ENCODE peak calls at places on chromosome 4, in five cellular contexts. W is lower lobe of right lung; F is CD4-positive, alpha-beta T cell; V is hippocampal formation; Y is kidney. Q is an unnamed sample.

GRCh38 chr4:2662598-2662997 is 93.5 kb downstream of the TNIP2 start:
- DNase-seq in W (no peak), F (no peak), V (no peak), Y (no peak), Q (no peak)

GRCh38 chr4:101807351-101807750 is 16.8 kb downstream of the BANK1 start:
- DNase-seq in W (no peak), F (no peak), V (no peak), Y (no peak), Q (no peak)

GRCh38 chr4:25680580-25680979 is 24.9 kb downstream of the SLC34A2 start:
- DNase-seq in W (no peak), F (no peak), V (no peak), Y (peak; percentile 26), Q (no peak)

GRCh38 chr4:56243107-56243506 is 144.2 kb downstream of the AASDH start:
- DNase-seq in W (no peak), F (no peak), V (no peak), Y (no peak), Q (no peak)

GRCh38 chr4:158581161-158581560 is 59.5 kb downstream of the RXFP1 start:
- DNase-seq in W (no peak), F (no peak), V (no peak), Y (no peak), Q (no peak)

GRCh38 chr4:8010618-8011017 is 71.0 kb upstream of the AFAP1 start:
- DNase-seq in W (no peak), F (no peak), V (peak; percentile 80), Y (peak; percentile 87), Q (peak; percentile 50)

GRCh38 chr4:4333265-4333706 is 43.2 kb downstream of the ZBTB49 start:
- DNase-seq in W (peak; percentile 57), F (no peak), V (no peak), Y (peak; percentile 84), Q (no peak)

GRCh38 chr4:24583451-24584174 is 741 bp downstream of the DHX15 start:
- DNase-seq in W (peak; percentile 62), F (peak; percentile 7), V (peak; percentile 52), Y (peak; percentile 85), Q (peak; percentile 41)

GRCh38 chr4:507745-508512 is 8.9 kb downstream of the PIGG start:
- DNase-seq in W (no peak), F (no peak), V (no peak), Y (no peak), Q (no peak)

GRCh38 chr4:19987746-19988145 is 264.0 kb upstream of the SLIT2 start:
- DNase-seq in W (no peak), F (no peak), V (no peak), Y (no peak), Q (no peak)

GRCh38 chr4:3792813-3793212 is 26.6 kb downstream of the ADRA2C start:
- DNase-seq in W (peak; percentile 13), F (no peak), V (no peak), Y (peak; percentile 12), Q (no peak)

GRCh38 chr4:139666735-139667266 is 1.2 kb downstream of the MGST2 start:
- DNase-seq in W (peak; percentile 61), F (no peak), V (no peak), Y (no peak), Q (peak; percentile 37)

GRCh38 chr4:83536649-83537352 is 893 bp downstream of the GPAT3 start:
- DNase-seq in W (peak; percentile 46), F (no peak), V (no peak), Y (no peak), Q (no peak)

GRCh38 chr4:159021597-159022385 is 81.1 kb upstream of the RAPGEF2 start:
- DNase-seq in W (no peak), F (no peak), V (no peak), Y (no peak), Q (no peak)

GRCh38 chr4:90419124-90419711 is 292.0 kb downstream of the CCSER1 start:
- DNase-seq in W (no peak), F (no peak), V (no peak), Y (no peak), Q (peak; percentile 39)

GRCh38 chr4:56250801-56251200 is 136.5 kb downstream of the AASDH start:
- DNase-seq in W (no peak), F (no peak), V (no peak), Y (no peak), Q (no peak)

GRCh38 chr4:168666531-168666930 is 169.7 kb downstream of the PALLD start:
- DNase-seq in W (no peak), F (no peak), V (no peak), Y (no peak), Q (peak; percentile 75)

GRCh38 chr4:188728359-188728758 is 589.1 kb downstream of the TRIML1 start:
- DNase-seq in W (no peak), F (no peak), V (no peak), Y (no peak), Q (no peak)

GRCh38 chr4:37068580-37068979 is 176.0 kb upstream of the NWD2 start:
- DNase-seq in W (no peak), F (no peak), V (no peak), Y (no peak), Q (no peak)

Q was measured in HTR-8/SVneo.